ENCODE peak calls at places on chromosomes 4 and X, in seven cellular contexts. V is activated effector memory CD4-positive, alpha-beta T cell treated with Interleukin-2 at 50 U/mL for 16 hours; N is stimulated activated CD4-positive, alpha-beta T cell treated with anti-CD3 and anti-CD28 coated beads, Interleukin-2, amount 100 ng/mL, for 48 hours; D is GM04504; J is C1 segment of cervical spinal cord; P is T-helper 2 cell; H is kidney tubule cell. L is an unnamed sample.

GRCh38 chrX:12446342-12447075 is 308.2 kb downstream of the FRMPD4 start:
- DNase-seq in V (no peak), N (no peak), D (peak), J (no peak), P (no peak), H (peak), L (peak)

GRCh38 chr4:187309456-187309855 is 585.8 kb upstream of the FAT1 start:
- DNase-seq in V (no peak), N (no peak), D (no peak), J (no peak), P (no peak), H (no peak), L (peak)

GRCh38 chr4:154471924-154472323 is 19.7 kb downstream of the DCHS2 start:
- DNase-seq in V (no peak), N (no peak), D (no peak), J (no peak), P (no peak), H (peak), L (no peak)

GRCh38 chr4:89509708-89510269 is 202.2 kb upstream of the GPRIN3 start:
- DNase-seq in V (no peak), N (no peak), D (peak), J (no peak), P (peak), H (no peak), L (peak)

GRCh38 chr4:35649784-35650183 is 594.5 kb downstream of the ARAP2 start:
- DNase-seq in V (no peak), N (no peak), D (no peak), J (no peak), P (no peak), H (no peak), L (no peak)

GRCh38 chrX:131279617-131280016 is 9.5 kb downstream of the IGSF1 start:
- DNase-seq in V (no peak), N (no peak), D (no peak), J (no peak), P (no peak), H (no peak), L (no peak)

GRCh38 chr4:99300934-99301333 is 10.1 kb upstream of the ADH1A start:
- DNase-seq in V (no peak), N (no peak), D (peak), J (no peak), P (no peak), H (peak), L (peak)

GRCh38 chr4:3375688-3376087 is 66.1 kb upstream of the HGFAC start:
- DNase-seq in V (no peak), N (no peak), D (peak), J (no peak), P (no peak), H (peak), L (peak)

GRCh38 chr4:8245879-8246833 is 23.4 kb upstream of the HTRA3 start:
- DNase-seq in V (no peak), N (no peak), D (no peak), J (no peak), P (no peak), H (no peak), L (no peak)

GRCh38 chrX:115561605-115562491 is 874 bp downstream of the PLS3 start:
- DNase-seq in V (no peak), N (no peak), D (peak), J (no peak), P (no peak), H (peak), L (peak)

GRCh38 chr4:184275766-184276165 is 58.1 kb upstream of the ENPP6 start:
- DNase-seq in V (no peak), N (no peak), D (no peak), J (no peak), P (no peak), H (peak), L (no peak)

GRCh38 chrX:2677764-2678163 is 13.3 kb upstream of the CD99 start:
- DNase-seq in V (no peak), N (no peak), D (peak), J (no peak), P (no peak), H (peak), L (peak)

GRCh38 chrX:99795495-99795894 is 614.6 kb downstream of the PCDH19 start:
- DNase-seq in V (no peak), N (no peak), D (no peak), J (no peak), P (no peak), H (no peak), L (no peak)

GRCh38 chr4:180465364-180465763 is 1777.8 kb upstream of the TENM3 start:
- DNase-seq in V (no peak), N (no peak), D (no peak), J (no peak), P (no peak), H (no peak), L (no peak)

GRCh38 chrX:71514367-71515038 is 18.4 kb upstream of the OGT start:
- DNase-seq in V (peak), N (no peak), D (no peak), J (no peak), P (peak), H (no peak), L (no peak)

GRCh38 chr4:55396305-55397023 is 707 bp downstream of the TMEM165 start:
- DNase-seq in V (peak), N (no peak), D (no peak), J (no peak), P (no peak), H (peak), L (peak)

GRCh38 chrX:10470009-10470408 is 150.4 kb downstream of the MID1 start:
- DNase-seq in V (no peak), N (no peak), D (no peak), J (no peak), P (no peak), H (no peak), L (no peak)

GRCh38 chrX:140110081-140110650 is 144.8 kb upstream of the CXorf66 start:
- DNase-seq in V (no peak), N (no peak), D (no peak), J (no peak), P (no peak), H (no peak), L (no peak)

GRCh38 chrX:118872102-118872566 is 48.5 kb downstream of the ZCCHC12 start:
- DNase-seq in V (no peak), N (no peak), D (peak), J (no peak), P (no peak), H (peak), L (no peak)

GRCh38 chr4:138789796-138790195 is 225.8 kb upstream of the NOCT start:
- DNase-seq in V (no peak), N (no peak), D (no peak), J (no peak), P (no peak), H (peak), L (no peak)

GRCh38 chrX:97494756-97495372 is 611.2 kb downstream of the RPA4 start:
- DNase-seq in V (no peak), N (no peak), D (no peak), J (no peak), P (no peak), H (no peak), L (no peak)

GRCh38 chr4:95701500-95701899 is 138.4 kb upstream of the PDHA2 start:
- DNase-seq in V (no peak), N (no peak), D (no peak), J (no peak), P (no peak), H (peak), L (no peak)

GRCh38 chrX:100413231-100413630 is 3.2 kb upstream of the PCDH19 start:
- DNase-seq in V (no peak), N (no peak), D (peak), J (no peak), P (no peak), H (peak), L (peak)

GRCh38 chr4:95268819-95269565 is 279.8 kb downstream of the UNC5C start:
- DNase-seq in V (no peak), N (no peak), D (no peak), J (no peak), P (no peak), H (peak), L (no peak)

GRCh38 chr4:15756361-15756861 is 21.7 kb upstream of the CD38 start:
- DNase-seq in V (peak), N (peak), D (no peak), J (no peak), P (peak), H (peak), L (peak)

GRCh38 chr4:123587983-123588494 is 191.4 kb downstream of the SPRY1 start:
- DNase-seq in V (no peak), N (no peak), D (peak), J (no peak), P (no peak), H (peak), L (peak)

GRCh38 chr4:106864231-106864630 is 171.9 kb downstream of the DKK2 start:
- DNase-seq in V (no peak), N (no peak), D (peak), J (no peak), P (no peak), H (no peak), L (peak)

GRCh38 chr4:18518098-18518497 is 496.5 kb upstream of the LCORL start:
- DNase-seq in V (no peak), N (no peak), D (no peak), J (no peak), P (no peak), H (no peak), L (no peak)

GRCh38 chr4:165905405-165906027 is 32.5 kb downstream of the TLL1 start:
- DNase-seq in V (no peak), N (no peak), D (no peak), J (no peak), P (no peak), H (no peak), L (peak)

L was measured in HCEC 1CT.